ENCODE peak calls at places on chromosomes 3 and 15, in eight cellular contexts. M is fibroblast of lung, O is A673, K is stomach, S is Panc1, U is IMR-90, W is cardiac muscle cell, C is RWPE2. H is an unnamed sample. For H3K4me1, the result is how much of the 10 kb centered on the place peaks cover.

GRCh38 chr3:43223670-43224364 is 62.5 kb upstream of the SNRK start:
- DNase-seq in C (no peak), K (no peak), W (no peak), U (peak), M (no peak), S (no peak), O (no peak), H (no peak)

GRCh38 chr15:65818927-65819562 is 27.0 kb upstream of the DENND4A start:
- DNase-seq in M (no peak), K (no peak), U (peak), O (no peak), C (no peak), W (no peak), S (no peak), H (no peak)

GRCh38 chr15:50452927-50453326 is 28.7 kb downstream of the USP8 start:
- DNase-seq in K (no peak), C (no peak), S (no peak), O (no peak), W (no peak), U (peak), M (peak), H (no peak)

GRCh38 chr15:42155546-42156265 is 730 bp downstream of the PLA2G4F start:
- DNase-seq in O (no peak), K (peak), S (no peak), M (no peak), U (no peak), W (no peak), C (no peak), H (no peak)

GRCh38 chr3:140292684-140293083 is 357.7 kb downstream of the CLSTN2 start:
- DNase-seq in S (no peak), M (peak), U (no peak), C (no peak), K (no peak), W (no peak), O (no peak), H (peak)

GRCh38 chr3:155944081-155944480 is 73.6 kb downstream of the GMPS start:
- DNase-seq in W (no peak), U (peak), K (no peak), C (no peak), O (no peak), M (no peak), S (no peak), H (no peak)

GRCh38 chr3:51709675-51710074 is 2.8 kb downstream of the GRM2 start:
- DNase-seq in C (peak), K (no peak), O (no peak), M (no peak), W (no peak), U (no peak), S (no peak), H (no peak)

GRCh38 chr15:67741313-67741712 is 84.0 kb upstream of the SKOR1 start:
- DNase-seq in M (no peak), O (peak), C (no peak), K (no peak), U (no peak), W (no peak), S (no peak), H (no peak)

GRCh38 chr3:8506611-8507061 is 5.0 kb downstream of the LMCD1 start:
- DNase-seq in O (no peak), M (peak), W (no peak), S (no peak), K (no peak), C (no peak), U (peak), H (no peak)

GRCh38 chr15:73321496-73322344 is 47.0 kb downstream of the HCN4 start:
- DNase-seq in C (peak), K (no peak), S (no peak), U (no peak), W (no peak), O (no peak), M (no peak), H (no peak)

DNA sequence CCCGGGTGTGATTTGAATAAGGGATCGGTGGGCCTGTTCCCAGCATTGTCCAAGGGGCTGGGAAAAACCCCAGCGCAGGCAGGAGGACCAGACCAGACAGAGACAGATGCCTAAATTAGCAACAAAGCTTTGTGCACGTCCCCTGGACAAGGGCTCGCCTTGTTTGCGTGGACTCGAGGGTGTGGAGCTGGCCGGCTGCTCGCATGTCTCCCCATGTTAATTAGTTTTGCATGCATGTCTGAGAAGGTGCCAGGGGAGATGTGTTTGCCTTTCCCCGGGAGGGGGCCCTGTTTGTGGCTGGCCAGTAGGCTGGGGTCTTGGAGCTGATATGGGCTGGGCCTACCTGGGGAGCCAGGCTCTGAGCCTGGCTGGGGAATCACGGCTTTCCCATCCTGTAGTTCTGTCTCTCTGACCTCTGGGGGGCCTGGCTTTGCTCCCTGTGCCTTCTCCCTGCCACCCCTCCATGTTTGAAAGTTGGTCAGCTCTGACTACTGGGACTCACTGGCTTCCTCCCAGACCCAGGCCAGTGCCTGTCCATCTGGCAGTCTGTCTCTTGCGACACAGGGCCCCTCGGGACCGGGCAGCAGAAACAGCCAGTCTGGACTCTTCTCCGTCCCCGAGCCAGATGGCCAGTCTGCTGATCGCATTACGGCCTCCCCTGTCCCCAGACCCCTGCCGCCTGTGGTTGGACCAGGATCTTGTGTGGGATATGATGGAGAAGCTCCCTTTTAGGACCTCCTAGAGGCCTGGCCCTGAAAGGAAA is 55.4 kb upstream of the POLG start:
- DNase-seq in S (no peak), M (no peak), O (no peak), K (no peak), U (no peak), W (no peak), C (no peak), H (no peak)
- TF ChIP-seq CTCF in S (no peak), M (no peak), O (no peak), K (no peak), U (no peak), W (no peak), C (no peak), H (no peak)

DNA sequence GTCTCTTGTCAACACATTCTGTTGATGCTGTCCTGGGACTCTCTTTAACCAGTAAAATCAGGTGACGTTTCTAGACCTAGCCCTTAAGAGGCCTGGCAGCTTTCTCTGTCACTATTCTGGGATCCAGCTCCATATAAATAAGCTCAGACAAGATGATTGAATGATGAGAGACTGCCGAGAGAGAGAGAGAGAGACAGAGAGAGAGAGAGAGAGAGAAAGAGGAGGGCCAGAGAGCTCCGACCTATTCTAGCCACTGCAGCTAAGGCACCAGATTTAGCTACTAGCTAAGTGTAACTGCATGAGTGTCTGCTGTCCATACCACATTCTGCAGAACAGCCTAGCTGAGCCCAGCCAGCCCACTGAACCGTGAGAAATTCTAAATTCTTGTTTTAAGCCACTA is 36.1 kb upstream of the CTXND1 start:
- DNase-seq in W (peak), O (no peak), U (no peak), C (no peak), M (no peak), K (no peak), S (no peak), H (no peak)
- H3K4me1 ChIP-seq in W (under half), O (under half), U (under half), C (under half), M (under half), K (under half), S (under half), H (under half)

DNA sequence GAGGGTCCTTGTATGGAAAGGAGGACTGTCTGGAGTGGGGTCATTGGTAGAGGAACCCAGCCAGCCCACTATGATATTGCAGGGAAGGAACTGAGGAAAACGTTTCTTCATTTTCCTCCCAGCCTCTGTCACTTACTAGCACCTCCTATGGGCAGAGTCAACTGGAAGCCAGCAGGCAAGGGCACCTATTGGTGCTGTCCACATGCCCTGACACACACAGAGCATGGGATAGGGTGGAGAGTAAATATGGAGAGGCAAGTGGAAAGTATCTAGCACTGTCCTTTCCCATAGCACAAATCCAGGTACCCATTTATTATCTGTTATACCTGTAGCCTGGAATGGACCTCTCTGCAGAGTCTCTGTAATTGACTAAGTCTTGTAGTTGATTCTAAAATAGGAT is 285.6 kb downstream of the WDR72 start:
- DNase-seq in K (no peak), O (no peak), U (no peak), M (no peak), C (no peak), W (no peak), S (no peak), H (no peak)
- TF ChIP-seq CTCF in K (no peak), O (no peak), U (no peak), M (no peak), C (no peak), W (no peak), S (no peak), H (no peak)

GRCh38 chr3:188624384-188624783 is 470.4 kb downstream of the LPP start:
- DNase-seq in O (no peak), U (peak), K (peak), M (peak), W (no peak), S (no peak), C (no peak), H (no peak)
- H3K4me1 ChIP-seq in O (under half), U (under half), K (under half), M (under half), W (under half), S (under half), C (under half), H (under half)

GRCh38 chr15:52783929-52784798 is 6.0 kb downstream of the ONECUT1 start:
- DNase-seq in S (no peak), O (peak), M (no peak), C (no peak), U (no peak), K (no peak), W (peak), H (no peak)

GRCh38 chr15:52782514-52782913 is 7.6 kb downstream of the ONECUT1 start:
- DNase-seq in K (no peak), C (no peak), S (no peak), U (no peak), W (no peak), M (no peak), O (no peak), H (no peak)

GRCh38 chr15:52783191-52783829 is 6.8 kb downstream of the ONECUT1 start:
- DNase-seq in S (no peak), O (no peak), C (no peak), M (no peak), W (peak), U (no peak), K (no peak), H (no peak)

GRCh38 chr15:52778457-52778856 is 11.7 kb downstream of the ONECUT1 start:
- DNase-seq in U (no peak), O (no peak), S (no peak), W (no peak), K (no peak), C (no peak), M (no peak), H (no peak)

GRCh38 chr15:52780172-52780980 is 9.8 kb downstream of the ONECUT1 start:
- DNase-seq in O (peak), M (peak), W (peak), C (no peak), K (peak), U (peak), S (peak), H (peak)
- TF ChIP-seq CTCF in O (peak), M (peak), W (peak), C (peak), K (no peak), U (peak), S (peak), H (peak)

GRCh38 chr15:40386480-40386879 is 4.0 kb downstream of the KNSTRN start:
- DNase-seq in W (no peak), C (no peak), S (no peak), M (no peak), K (no peak), O (no peak), U (no peak), H (no peak)
- H3K4me1 ChIP-seq in W (under half), C (under half), S (under half), M (under half), K (under half), O (under half), U (under half), H (under half)

GRCh38 chr3:32453346-32453745 is 49.3 kb downstream of the CMTM6 start:
- DNase-seq in M (peak), U (peak), W (no peak), C (no peak), S (no peak), K (no peak), O (no peak), H (no peak)
- TF ChIP-seq CTCF in M (no peak), U (no peak), W (no peak), C (no peak), S (no peak), K (no peak), O (no peak), H (no peak)